ENCODE peak calls at places on chromosomes 4 and X, in four cellular contexts. P, R, J and S are unnamed samples. For H3K27me3 and H3K4me1, the result is how much of the 10 kb centered on the place peaks cover.

GRCh38 chr4:83378426-83378825 is 43.8 kb upstream of the HPSE start:
- DNase-seq in P (no peak), R (no peak), J (no peak), S (peak)

GRCh38 chr4:40992472-40993298 is 221.7 kb downstream of the APBB2 start:
- DNase-seq in P (no peak), R (no peak), J (peak), S (no peak)

GRCh38 chr4:14254806-14255445 is 627.4 kb upstream of the BOD1L1 start:
- DNase-seq in P (no peak), R (no peak), J (no peak), S (no peak)

GRCh38 chr4:7155611-7156071 is 36.7 kb upstream of the SORCS2 start:
- DNase-seq in P (no peak), R (peak), J (peak), S (no peak)

GRCh38 chr4:123547167-123547817 is 150.7 kb downstream of the SPRY1 start:
- DNase-seq in P (no peak), R (no peak), J (peak), S (no peak)

GRCh38 chrX:10049246-10049645 is 82.1 kb downstream of the CLDN34 start:
- DNase-seq in P (no peak), R (no peak), J (no peak), S (no peak)

GRCh38 chr4:185280608-185281007 is 71.2 kb downstream of the SNX25 start:
- DNase-seq in P (no peak), R (no peak), J (no peak), S (no peak)

GRCh38 chr4:154732669-154733068 is 11.1 kb upstream of the LRAT start:
- DNase-seq in P (no peak), R (no peak), J (peak), S (no peak)

GRCh38 chr4:74111990-74112389 is 13.0 kb upstream of the CXCL2 start:
- DNase-seq in P (no peak), R (no peak), J (peak), S (no peak)

GRCh38 chr4:6047130-6047673 is 29.0 kb upstream of the C4orf50 start:
- DNase-seq in P (no peak), R (no peak), J (no peak), S (no peak)

GRCh38 chr4:8850074-8850829 is 21.4 kb downstream of the HMX1 start:
- DNase-seq in P (no peak), R (no peak), J (no peak), S (no peak)

GRCh38 chrX:29231800-29232199 is 644.6 kb downstream of the IL1RAPL1 start:
- DNase-seq in P (no peak), R (no peak), J (no peak), S (no peak)

GRCh38 chr4:81421346-81422218 is 50.1 kb downstream of the RASGEF1B start:
- DNase-seq in P (no peak), R (no peak), J (peak), S (no peak)

GRCh38 chr4:101348367-101348827 is 1.1 kb upstream of the PPP3CA start:
- DNase-seq in P (no peak), R (no peak), J (peak), S (no peak)

GRCh38 chrX:45959567-45959966 is 585.7 kb downstream of the ZNF674 start:
- DNase-seq in P (no peak), R (no peak), J (no peak), S (no peak)

GRCh38 chr4:158998624-158999023 is 104.3 kb upstream of the RAPGEF2 start:
- DNase-seq in P (no peak), R (no peak), J (peak), S (no peak)

GRCh38 chrX:44580466-44580865 is 37.8 kb upstream of the FUNDC1 start:
- DNase-seq in P (no peak), R (no peak), J (peak), S (no peak)

GRCh38 chr4:38178666-38178995 is 218.4 kb downstream of the PTTG2 start:
- DNase-seq in P (no peak), R (no peak), J (no peak), S (no peak)

GRCh38 chrX:132636080-132636479 is 147.2 kb upstream of the MBNL3 start:
- DNase-seq in P (no peak), R (no peak), J (no peak), S (peak)

GRCh38 chr4:105944535-105944934 is 49.3 kb downstream of the NPNT start:
- DNase-seq in P (no peak), R (no peak), J (no peak), S (no peak)

GRCh38 chr4:85548116-85548515 is 73.2 kb downstream of the ARHGAP24 start:
- DNase-seq in P (no peak), R (no peak), J (no peak), S (no peak)

GRCh38 chr4:24203896-24204295 is 314.0 kb upstream of the PPARGC1A start:
- DNase-seq in P (no peak), R (no peak), J (no peak), S (no peak)

GRCh38 chr4:53653484-53654053 is 62.3 kb upstream of the LNX1 start:
- DNase-seq in P (no peak), R (no peak), J (peak), S (no peak)

GRCh38 chrX:45232139-45232538 is 31.5 kb upstream of the DIPK2B start:
- DNase-seq in P (no peak), R (no peak), J (no peak), S (no peak)

GRCh38 chr4:76850010-76850441 is 47.9 kb downstream of the SOWAHB start:
- DNase-seq in P (no peak), R (peak), J (peak), S (no peak)

GRCh38 chr4:111214371-111214770 is 591.5 kb upstream of the PITX2 start:
- DNase-seq in P (no peak), R (no peak), J (no peak), S (no peak)

GRCh38 chr4:76590847-76591281 is 155.8 kb downstream of the SHROOM3 start:
- DNase-seq in P (no peak), R (no peak), J (peak), S (no peak)

GRCh38 chr4:165355900-165356300 is 22.9 kb upstream of the CPE start:
- DNase-seq in P (no peak), R (peak), J (no peak), S (peak)

GRCh38 chrX:74781507-74782034 is 143.7 kb downstream of the NEXMIF start:
- DNase-seq in P (no peak), R (no peak), J (no peak), S (no peak)

GRCh38 chr4:160848901-160849735 is 1314.7 kb downstream of the FSTL5 start:
- DNase-seq in P (no peak), R (no peak), J (no peak), S (no peak)

GRCh38 chr4:38366451-38366850 is 297.5 kb upstream of the KLF3 start:
- DNase-seq in P (peak), R (no peak), J (no peak), S (no peak)

GRCh38 chrX:17758382-17758781 is 21.1 kb downstream of the SCML1 start:
- DNase-seq in P (no peak), R (no peak), J (no peak), S (no peak)

GRCh38 chr4:121150003-121150402 is 14.1 kb downstream of the TNIP3 start:
- DNase-seq in P (no peak), R (no peak), J (no peak), S (no peak)

GRCh38 chr4:147286846-147287587 is 193.9 kb upstream of the EDNRA start:
- DNase-seq in P (no peak), R (no peak), J (peak), S (no peak)

GRCh38 chr4:26181616-26182015 is 139.2 kb upstream of the RBPJ start:
- DNase-seq in P (no peak), R (no peak), J (peak), S (peak)

GRCh38 chr4:8847331-8847730 is 24.3 kb downstream of the HMX1 start:
- DNase-seq in P (no peak), R (no peak), J (no peak), S (no peak)

DNA sequence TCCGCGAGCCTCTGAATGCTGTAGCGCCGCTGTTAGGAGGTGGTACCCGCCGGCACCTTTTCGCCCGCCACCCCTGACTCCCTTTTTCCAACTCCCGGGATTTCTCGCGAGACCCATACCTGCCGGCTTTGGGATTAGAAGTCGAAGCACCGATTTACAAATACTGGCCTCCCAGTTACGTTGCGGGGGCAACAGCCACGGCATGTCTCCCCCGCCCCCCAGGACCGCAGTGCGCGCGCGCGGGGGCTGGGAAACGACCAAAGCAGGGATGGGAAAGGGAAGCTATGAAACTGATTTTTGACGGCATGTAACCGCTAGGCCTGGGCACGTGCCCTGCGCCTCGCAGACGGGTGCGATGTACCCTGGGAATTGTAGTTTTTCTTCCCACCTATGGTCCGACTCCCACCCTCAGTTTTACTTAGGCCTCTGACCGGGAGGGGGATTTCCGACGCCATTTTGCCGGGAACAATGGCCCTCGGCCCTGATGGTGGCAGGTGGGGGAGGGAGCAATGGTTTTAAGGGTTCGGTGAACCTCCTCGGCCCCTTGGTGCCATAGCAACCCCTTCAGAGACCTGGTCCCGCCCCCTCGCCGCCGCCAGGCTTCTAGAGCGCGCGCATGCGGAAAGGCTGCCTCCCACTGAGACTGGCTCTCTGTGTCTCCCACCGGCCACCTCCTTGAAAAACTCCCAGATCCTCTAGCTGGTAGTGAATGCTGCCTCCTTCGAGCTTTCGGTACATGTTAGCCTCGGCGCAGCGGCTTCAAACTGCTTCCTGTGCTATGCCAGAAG is 772 bp upstream of the WNK3 start:
- DNase-seq in P (peak), R (peak), J (peak), S (no peak)
- H3K4me3 ChIP-seq in P (peak), R (peak), J (peak), S (no peak)

GRCh38 chr4:140568507-140569306 is at the start of gene UCP1:
- DNase-seq in P (peak), R (no peak), J (no peak), S (no peak)
- H3K27me3 ChIP-seq in P (under half), R (under half), J (under half), S (under half)

GRCh38 chr4:153137168-153137567 is 67.1 kb upstream of the TRIM2 start:
- DNase-seq in P (no peak), R (peak), J (peak), S (no peak)
- H3K4me1 ChIP-seq in P (under half), R (under half), J (under half), S (under half)

GRCh38 chr4:15696866-15697265 is 6.0 kb upstream of the BST1 start:
- DNase-seq in P (no peak), R (no peak), J (no peak), S (peak)

GRCh38 chr4:15694431-15694830 is 8.4 kb upstream of the BST1 start:
- DNase-seq in P (no peak), R (no peak), J (peak), S (no peak)

GRCh38 chr4:15695764-15696163 is 7.1 kb upstream of the BST1 start:
- DNase-seq in P (no peak), R (no peak), J (no peak), S (no peak)

GRCh38 chr4:15691346-15692140 is 9.9 kb downstream of the FAM200B start:
- DNase-seq in P (no peak), R (no peak), J (peak), S (no peak)

GRCh38 chr4:15695240-15695699 is 7.6 kb upstream of the BST1 start:
- DNase-seq in P (no peak), R (no peak), J (peak), S (no peak)
- H3K4me3 ChIP-seq in P (no peak), R (no peak), J (no peak), S (no peak)

DNA sequence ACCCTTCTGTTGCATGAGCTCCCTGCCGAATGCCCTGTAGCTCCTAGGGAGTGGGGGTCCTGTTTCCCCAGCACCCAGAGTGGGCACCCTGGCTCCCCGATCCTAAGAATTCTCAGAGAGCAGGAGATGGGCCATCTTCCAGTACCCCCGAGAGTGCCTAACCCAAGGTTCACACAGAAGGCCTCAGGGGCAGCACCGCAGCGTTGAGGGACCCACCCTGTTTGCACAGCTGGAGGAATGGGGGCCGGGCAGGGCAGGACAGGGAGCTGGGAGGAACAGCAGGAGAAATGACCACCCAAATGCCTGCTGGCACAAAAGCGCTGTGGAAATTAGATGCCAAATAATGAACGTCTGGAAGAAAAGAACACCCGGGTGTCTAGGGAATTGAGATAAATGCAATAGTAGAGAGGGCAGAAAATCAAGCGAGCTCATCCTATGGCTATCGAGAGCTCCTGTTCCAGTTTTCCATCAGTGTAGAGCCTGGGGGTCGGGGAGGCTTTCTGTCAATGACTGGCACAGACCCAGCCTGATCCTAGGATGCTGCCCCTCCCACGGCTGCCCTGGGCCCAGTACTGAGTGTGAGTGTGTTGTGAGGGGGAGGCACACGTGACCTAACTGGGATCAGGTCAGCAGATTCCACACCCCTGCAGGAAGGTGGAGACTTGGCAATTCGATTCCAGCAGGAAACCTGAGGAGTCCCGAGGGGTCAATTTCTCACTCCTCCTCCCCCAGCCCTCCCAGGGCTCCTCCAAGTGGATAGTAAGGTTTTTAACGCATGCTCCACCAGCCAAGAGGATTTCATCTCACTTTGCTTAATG is 25.6 kb downstream of the SEPTIN6 start:
- DNase-seq in P (no peak), R (peak), J (no peak), S (no peak)
- H3K27me3 ChIP-seq in P (under half), R (under half), J (under half), S (under half)